ENCODE peak calls at places on chromosomes 5 and 9, in four cellular contexts. E is tibial nerve, X is heart right ventricle, O is PC-9. T is an unnamed sample.

GRCh38 chr9:131181091-131181681 is 55.8 kb downstream of the NUP214 start:
- DNase-seq in E (no peak), O (no peak), X (no peak), T (no peak)

GRCh38 chr9:91151014-91151740 is 210.5 kb downstream of the AUH start:
- DNase-seq in E (peak), O (no peak), X (no peak), T (no peak)

GRCh38 chr5:127963931-127964330 is 119.6 kb upstream of the SLC12A2 start:
- DNase-seq in O (no peak), E (no peak), X (no peak), T (no peak)

GRCh38 chr9:84140535-84141101 is 160.0 kb downstream of the RMI1 start:
- DNase-seq in X (no peak), E (no peak), O (no peak), T (no peak)

GRCh38 chr9:70403166-70403565 is 11.3 kb downstream of the KLF9 start:
- DNase-seq in O (no peak), X (no peak), E (no peak), T (no peak)

GRCh38 chr5:94893404-94894145 is 275.1 kb downstream of the SLF1 start:
- DNase-seq in X (no peak), O (no peak), E (no peak), T (no peak)

GRCh38 chr9:69882998-69883565 is 62.5 kb downstream of the CFAP95 start:
- DNase-seq in X (no peak), E (no peak), O (no peak), T (no peak)

GRCh38 chr5:136006767-136007251 is 22.0 kb upstream of the TGFBI start:
- DNase-seq in O (peak), E (no peak), X (no peak), T (no peak)

GRCh38 chr9:4530375-4530774 is 40.1 kb downstream of the SLC1A1 start:
- DNase-seq in X (no peak), E (no peak), O (peak), T (no peak)

GRCh38 chr5:53368516-53368915 is 111.9 kb upstream of the FST start:
- DNase-seq in E (no peak), X (no peak), O (peak), T (no peak)

GRCh38 chr5:115179068-115179958 is 9.6 kb upstream of the TRIM36 start:
- DNase-seq in X (no peak), E (no peak), O (no peak), T (no peak)

GRCh38 chr9:125971050-125971449 is 223.9 kb downstream of the PBX3 start:
- DNase-seq in E (no peak), X (no peak), O (no peak), T (no peak)

GRCh38 chr5:176630681-176631222 is 277 bp downstream of the EIF4E1B start:
- DNase-seq in X (no peak), O (no peak), E (no peak), T (no peak)

GRCh38 chr9:136796238-136796774 is at the start of gene CCDC183:
- DNase-seq in X (no peak), O (no peak), E (no peak), T (no peak)
- H3K27ac ChIP-seq in X (peak), O (no peak), E (no peak), T (peak)

GRCh38 chr5:77775773-77776605 is at the start of gene TBCA:
- DNase-seq in E (peak), O (peak), X (peak), T (peak)
- TF ChIP-seq CTCF in E (no peak), O (peak), X (peak), T (peak)

GRCh38 chr5:34467436-34467835 is 188.7 kb upstream of the RAI14 start:
- DNase-seq in E (no peak), X (no peak), O (peak), T (no peak)
- H3K27ac ChIP-seq in E (no peak), X (no peak), O (no peak), T (no peak)

GRCh38 chr9:133400292-133400691 is 17.5 kb downstream of the REXO4 start:
- DNase-seq in O (no peak), X (no peak), E (no peak), T (no peak)

GRCh38 chr9:133397370-133397769 is 20.4 kb downstream of the REXO4 start:
- DNase-seq in X (no peak), E (no peak), O (no peak), T (no peak)

GRCh38 chr9:133394687-133395271 is 18.6 kb downstream of the STKLD1 start:
- DNase-seq in O (no peak), X (no peak), E (no peak), T (no peak)

GRCh38 chr9:133397895-133398294 is 19.9 kb downstream of the REXO4 start:
- DNase-seq in X (no peak), O (no peak), E (no peak), T (no peak)

DNA sequence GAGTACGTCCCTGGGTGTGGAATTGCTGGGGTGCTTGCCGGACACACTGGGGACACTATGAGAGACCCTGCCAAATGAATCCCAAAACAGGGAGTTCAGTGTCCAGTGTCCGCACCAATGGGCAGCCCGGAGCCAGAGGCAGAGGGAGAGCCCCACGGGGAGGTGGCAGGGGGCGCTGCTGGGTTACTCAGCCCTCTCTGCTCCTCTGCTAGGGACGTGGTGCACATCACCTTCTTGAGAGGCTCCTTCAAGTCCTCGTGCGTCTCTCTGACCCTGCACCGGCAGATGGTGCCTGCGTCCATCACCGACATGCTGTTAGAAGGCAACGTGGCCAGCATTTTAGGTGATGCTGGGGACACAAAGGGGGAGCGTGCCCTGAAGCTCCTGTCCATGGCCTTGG is 20.8 kb downstream of the STKLD1 start:
- DNase-seq in E (no peak), X (no peak), O (no peak), T (no peak)
- TF ChIP-seq CTCF in E (no peak), X (no peak), O (peak), T (no peak)

DNA sequence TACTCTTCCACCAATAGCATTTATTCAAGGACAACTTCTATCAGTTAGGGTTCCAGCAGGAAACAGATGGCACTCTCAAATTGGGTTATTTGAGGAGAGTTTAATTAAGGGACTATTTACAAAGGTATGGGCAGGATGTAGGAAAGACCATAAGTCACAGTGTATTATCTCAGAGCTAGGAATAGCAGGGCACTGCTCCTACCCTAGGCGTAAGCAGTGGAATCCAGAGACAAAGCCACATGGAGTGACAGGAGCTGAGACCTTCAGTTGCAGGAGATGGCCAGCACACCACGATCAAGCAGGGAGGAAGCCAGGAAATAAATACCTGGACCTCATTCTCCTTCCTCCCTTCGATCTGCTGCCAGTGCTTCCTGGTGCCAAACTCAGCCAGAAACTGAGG is 274.9 kb upstream of the SLC30A5 start:
- DNase-seq in E (no peak), O (no peak), X (no peak), T (no peak)
- H3K27ac ChIP-seq in E (no peak), O (no peak), X (no peak), T (no peak)

GRCh38 chr9:36632892-36633291 is 60.2 kb downstream of the MELK start:
- DNase-seq in E (no peak), X (no peak), O (no peak), T (no peak)

GRCh38 chr9:36640982-36641381 is 68.3 kb downstream of the MELK start:
- DNase-seq in O (no peak), E (no peak), X (no peak), T (no peak)

GRCh38 chr9:36642817-36643216 is 70.1 kb downstream of the MELK start:
- DNase-seq in X (no peak), E (no peak), O (no peak), T (no peak)

DNA sequence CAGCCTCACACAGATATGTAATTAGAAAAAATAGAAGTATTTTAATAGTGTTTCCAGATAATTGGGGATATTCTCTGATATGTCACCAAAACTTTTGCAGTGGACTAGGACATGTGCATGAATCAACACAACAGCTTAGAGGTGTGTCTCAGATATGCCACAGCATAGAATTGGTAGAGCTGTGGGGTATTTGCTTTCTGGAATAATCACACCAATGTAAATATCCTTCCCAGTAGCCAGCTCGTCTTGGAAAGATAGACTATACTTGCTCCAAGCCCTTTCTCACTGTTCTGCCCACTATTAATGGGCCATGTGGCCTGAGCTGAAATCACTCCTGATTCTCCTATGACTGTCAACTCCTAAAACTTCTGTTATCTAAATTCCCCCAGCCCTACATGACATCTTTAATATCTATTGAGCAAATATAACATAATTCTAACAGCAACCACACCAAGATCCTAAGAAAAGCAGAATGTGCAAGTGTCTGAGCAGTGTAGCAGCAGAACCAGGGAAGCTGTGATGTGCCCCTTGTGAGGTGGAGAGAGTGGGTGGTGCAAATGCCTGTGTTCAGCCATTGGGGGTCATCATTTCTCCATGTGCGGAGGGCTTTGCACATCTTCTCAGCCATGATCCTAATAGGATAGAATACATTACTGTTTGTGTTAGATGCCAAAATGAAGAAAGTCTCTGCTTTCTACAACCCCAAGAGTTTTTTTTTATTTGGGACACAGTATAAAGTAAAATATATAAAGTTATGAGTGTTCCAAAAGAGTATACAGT is 65.0 kb downstream of the MELK start:
- DNase-seq in X (no peak), E (no peak), O (no peak), T (no peak)
- TF ChIP-seq CTCF in X (no peak), E (no peak), O (no peak), T (no peak)

T was measured in left ventricle myocardium inferior.